ENCODE peak calls at places on chromosomes 2 and 18, in eight cellular contexts. F is thoracic aorta, P is body of pancreas, L is heart left ventricle, X is astrocyte, S is psoas muscle, T is K562, B is pancreas. R is an unnamed sample.

GRCh38 chr2:8893474-8893873 is 56.1 kb upstream of the KIDINS220 start:
- DNase-seq in F (no peak), P (no peak), L (no peak), X (no peak), S (no peak), T (no peak), B (no peak), R (no peak)

GRCh38 chr2:1886405-1886992 is 142.2 kb upstream of the PXDN start:
- DNase-seq in F (no peak), P (peak), L (peak), X (peak), S (no peak), T (peak), B (peak), R (peak)

GRCh38 chr2:66279024-66279423 is 155.9 kb upstream of the MEIS1 start:
- DNase-seq in F (no peak), P (no peak), L (no peak), X (no peak), S (no peak), T (no peak), B (no peak), R (no peak)

GRCh38 chr2:106294182-106294581 is 100.1 kb upstream of the UXS1 start:
- DNase-seq in F (no peak), P (no peak), L (no peak), X (no peak), S (no peak), T (no peak), B (no peak), R (no peak)

GRCh38 chr2:188316354-188316753 is 24.7 kb downstream of the GULP1 start:
- DNase-seq in F (no peak), P (no peak), L (no peak), X (no peak), S (no peak), T (no peak), B (no peak), R (no peak)

GRCh38 chr2:155836439-155836838 is 496.1 kb downstream of the NR4A2 start:
- DNase-seq in F (no peak), P (no peak), L (no peak), X (no peak), S (no peak), T (no peak), B (no peak), R (no peak)

GRCh38 chr2:239550336-239550735 is 149.5 kb upstream of the HDAC4 start:
- DNase-seq in F (no peak), P (no peak), L (no peak), X (no peak), S (no peak), T (no peak), B (no peak), R (no peak)

GRCh38 chr2:45194611-45195010 is 185.4 kb upstream of the SIX2 start:
- DNase-seq in F (no peak), P (no peak), L (no peak), X (no peak), S (no peak), T (no peak), B (no peak), R (no peak)

GRCh38 chr2:58045580-58046334 is 849 bp upstream of the VRK2 start:
- DNase-seq in F (no peak), P (no peak), L (no peak), X (no peak), S (peak), T (no peak), B (no peak), R (no peak)

GRCh38 chr2:33068261-33068660 is 121.5 kb downstream of the LTBP1 start:
- DNase-seq in F (no peak), P (no peak), L (no peak), X (peak), S (no peak), T (no peak), B (no peak), R (no peak)

GRCh38 chr2:60707750-60708371 is 48.2 kb upstream of the PAPOLG start:
- DNase-seq in F (no peak), P (no peak), L (no peak), X (peak), S (no peak), T (peak), B (no peak), R (no peak)

GRCh38 chr2:52220393-52220792 is 1188.5 kb upstream of the NRXN1 start:
- DNase-seq in F (no peak), P (peak), L (no peak), X (no peak), S (no peak), T (no peak), B (no peak), R (no peak)

GRCh38 chr2:151437630-151438029 is 27.9 kb downstream of the RIF1 start:
- DNase-seq in F (no peak), P (no peak), L (no peak), X (no peak), S (no peak), T (no peak), B (no peak), R (no peak)

GRCh38 chr2:234410526-234410925 is 86.4 kb downstream of the ARL4C start:
- DNase-seq in F (no peak), P (no peak), L (no peak), X (no peak), S (no peak), T (no peak), B (no peak), R (no peak)

GRCh38 chr2:226489765-226490164 is 309.9 kb downstream of the IRS1 start:
- DNase-seq in F (no peak), P (no peak), L (no peak), X (peak), S (no peak), T (no peak), B (no peak), R (no peak)

GRCh38 chr2:189267925-189268579 is 88.5 kb upstream of the COL5A2 start:
- DNase-seq in F (no peak), P (no peak), L (no peak), X (peak), S (no peak), T (no peak), B (no peak), R (no peak)

GRCh38 chr2:205800804-205801203 is 118.5 kb downstream of the NRP2 start:
- DNase-seq in F (no peak), P (peak), L (peak), X (peak), S (no peak), T (no peak), B (peak), R (no peak)

GRCh38 chr2:185990861-185991525 is 252.4 kb downstream of the FSIP2 start:
- DNase-seq in F (no peak), P (no peak), L (no peak), X (peak), S (no peak), T (no peak), B (no peak), R (no peak)

GRCh38 chr18:24031318-24031717 is 16.8 kb downstream of the TTC39C start:
- DNase-seq in F (no peak), P (no peak), L (no peak), X (no peak), S (no peak), T (no peak), B (no peak), R (no peak)

GRCh38 chr2:120818441-120818920 is 82.8 kb downstream of the GLI2 start:
- DNase-seq in F (no peak), P (peak), L (no peak), X (peak), S (peak), T (no peak), B (peak), R (no peak)

GRCh38 chr2:12616456-12617163 is 100.1 kb upstream of the TRIB2 start:
- DNase-seq in F (no peak), P (no peak), L (no peak), X (no peak), S (no peak), T (no peak), B (no peak), R (no peak)

GRCh38 chr2:16179701-16180402 is 239.5 kb downstream of the MYCN start:
- DNase-seq in F (no peak), P (no peak), L (no peak), X (no peak), S (no peak), T (no peak), B (no peak), R (no peak)

GRCh38 chr2:179842498-179843153 is 18.8 kb downstream of the ZNF385B start:
- DNase-seq in F (no peak), P (no peak), L (no peak), X (no peak), S (no peak), T (peak), B (no peak), R (no peak)

GRCh38 chr2:239309398-239310245 is 91.2 kb downstream of the HDAC4 start:
- DNase-seq in F (no peak), P (no peak), L (no peak), X (no peak), S (peak), T (no peak), B (peak), R (no peak)

GRCh38 chr18:79451237-79452125 is 55.8 kb downstream of the NFATC1 start:
- DNase-seq in F (no peak), P (no peak), L (no peak), X (no peak), S (no peak), T (no peak), B (no peak), R (no peak)

GRCh38 chr2:96531366-96531765 is 5.2 kb upstream of the ARID5A start:
- DNase-seq in F (no peak), P (no peak), L (no peak), X (no peak), S (peak), T (no peak), B (no peak), R (no peak)

GRCh38 chr18:2486426-2486825 is 84.9 kb downstream of the METTL4 start:
- DNase-seq in F (no peak), P (no peak), L (no peak), X (no peak), S (no peak), T (no peak), B (no peak), R (no peak)

GRCh38 chr2:201758873-201759272 is 21.9 kb downstream of the ALS2 start:
- DNase-seq in F (no peak), P (no peak), L (no peak), X (no peak), S (no peak), T (no peak), B (no peak), R (no peak)

GRCh38 chr2:29053223-29053622 is 21.1 kb downstream of the PCARE start:
- DNase-seq in F (no peak), P (no peak), L (no peak), X (no peak), S (no peak), T (no peak), B (no peak), R (no peak)

GRCh38 chr2:205103699-205104098 is 558.4 kb downstream of the PARD3B start:
- DNase-seq in F (no peak), P (no peak), L (no peak), X (no peak), S (no peak), T (no peak), B (no peak), R (no peak)

GRCh38 chr2:201735486-201735885 is 37.0 kb upstream of the MPP4 start:
- DNase-seq in F (no peak), P (no peak), L (no peak), X (no peak), S (no peak), T (no peak), B (no peak), R (no peak)

GRCh38 chr2:18690342-18690741 is 101.0 kb upstream of the NT5C1B start:
- DNase-seq in F (no peak), P (no peak), L (no peak), X (no peak), S (no peak), T (no peak), B (no peak), R (no peak)

GRCh38 chr2:173205375-173205774 is 129.7 kb downstream of the MAP3K20 start:
- DNase-seq in F (peak), P (peak), L (peak), X (no peak), S (peak), T (no peak), B (no peak), R (peak)

GRCh38 chr18:78010363-78010762 is 760.7 kb downstream of the GALR1 start:
- DNase-seq in F (no peak), P (no peak), L (no peak), X (no peak), S (no peak), T (no peak), B (no peak), R (no peak)

GRCh38 chr2:105789745-105790466 is 45.2 kb downstream of the NCK2 start:
- DNase-seq in F (peak), P (no peak), L (peak), X (peak), S (peak), T (no peak), B (no peak), R (no peak)

GRCh38 chr2:88042476-88042875 is 13.1 kb downstream of the KRCC1 start:
- DNase-seq in F (no peak), P (no peak), L (no peak), X (no peak), S (no peak), T (no peak), B (no peak), R (no peak)
- H3K27ac ChIP-seq in F (no peak), P (no peak), L (no peak), X (no peak), S (no peak), T (no peak), B (no peak), R (no peak)

GRCh38 chr2:229346801-229347540 is 75.9 kb upstream of the PID1 start:
- DNase-seq in F (no peak), P (no peak), L (no peak), X (peak), S (no peak), T (no peak), B (no peak), R (no peak)

GRCh38 chr2:229340086-229340760 is 69.1 kb upstream of the PID1 start:
- DNase-seq in F (no peak), P (no peak), L (no peak), X (peak), S (no peak), T (no peak), B (no peak), R (no peak)

GRCh38 chr2:229342376-229342775 is 71.3 kb upstream of the PID1 start:
- DNase-seq in F (no peak), P (peak), L (peak), X (no peak), S (peak), T (peak), B (no peak), R (peak)

GRCh38 chr2:229343661-229344060 is 72.6 kb upstream of the PID1 start:
- DNase-seq in F (no peak), P (no peak), L (no peak), X (no peak), S (no peak), T (no peak), B (no peak), R (no peak)

DNA sequence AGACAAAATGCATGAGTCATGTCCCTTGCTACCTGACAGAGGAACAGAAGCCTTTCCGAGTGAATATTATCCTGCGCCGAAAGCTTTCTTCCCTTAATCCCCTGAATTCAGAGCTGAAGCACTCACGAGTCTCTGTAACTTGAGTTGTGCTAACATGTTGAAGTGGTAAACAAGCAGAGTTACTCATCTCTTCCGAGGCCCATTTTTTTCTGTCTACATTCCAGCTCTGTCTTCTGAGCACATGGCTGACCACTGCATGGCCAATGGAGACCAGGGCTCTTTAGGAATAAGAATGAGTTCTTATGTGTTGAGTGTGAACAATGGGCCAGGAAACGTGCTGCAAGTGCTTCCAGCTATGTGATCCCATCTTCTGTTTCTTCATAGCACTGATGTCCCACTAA is 73.1 kb upstream of the PID1 start:
- DNase-seq in F (no peak), P (no peak), L (no peak), X (peak), S (no peak), T (no peak), B (no peak), R (no peak)
- H3K27ac ChIP-seq in F (no peak), P (no peak), L (no peak), X (no peak), S (no peak), T (no peak), B (no peak), R (no peak)

GRCh38 chr18:21484851-21485636 is 115.5 kb downstream of the ESCO1 start:
- DNase-seq in F (no peak), P (no peak), L (no peak), X (peak), S (no peak), T (peak), B (no peak), R (no peak)
- H3K27ac ChIP-seq in F (no peak), P (no peak), L (no peak), X (peak), S (peak), T (no peak), B (no peak), R (no peak)

DNA sequence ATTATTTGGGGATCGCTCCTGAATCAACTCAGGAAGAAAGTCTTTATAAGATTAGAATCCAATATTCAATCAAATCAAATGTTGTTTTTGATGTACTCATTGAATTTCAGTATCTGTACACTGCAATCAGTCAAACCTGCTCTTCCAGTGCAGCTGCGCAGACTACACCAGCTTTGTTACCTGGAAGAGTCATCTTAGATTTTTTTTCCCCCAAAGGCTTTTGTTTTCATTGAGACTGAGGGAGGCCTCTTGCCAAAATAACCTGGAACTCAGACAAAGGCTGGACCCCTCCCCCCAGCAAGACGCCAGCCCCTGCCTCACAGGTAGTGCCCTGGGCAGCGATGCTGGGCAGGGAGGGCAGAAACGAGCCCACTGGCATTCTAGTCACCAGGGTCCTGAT is 74.8 kb downstream of the ARHGEF4 start:
- DNase-seq in F (no peak), P (no peak), L (no peak), X (no peak), S (no peak), T (no peak), B (no peak), R (no peak)
- H3K27ac ChIP-seq in F (no peak), P (no peak), L (no peak), X (no peak), S (no peak), T (no peak), B (no peak), R (no peak)

GRCh38 chr2:55102056-55102812 is 52.0 kb upstream of the RTN4 start:
- DNase-seq in F (no peak), P (no peak), L (no peak), X (peak), S (no peak), T (no peak), B (no peak), R (no peak)
- H3K27ac ChIP-seq in F (peak), P (peak), L (peak), X (peak), S (peak), T (no peak), B (no peak), R (no peak)

DNA sequence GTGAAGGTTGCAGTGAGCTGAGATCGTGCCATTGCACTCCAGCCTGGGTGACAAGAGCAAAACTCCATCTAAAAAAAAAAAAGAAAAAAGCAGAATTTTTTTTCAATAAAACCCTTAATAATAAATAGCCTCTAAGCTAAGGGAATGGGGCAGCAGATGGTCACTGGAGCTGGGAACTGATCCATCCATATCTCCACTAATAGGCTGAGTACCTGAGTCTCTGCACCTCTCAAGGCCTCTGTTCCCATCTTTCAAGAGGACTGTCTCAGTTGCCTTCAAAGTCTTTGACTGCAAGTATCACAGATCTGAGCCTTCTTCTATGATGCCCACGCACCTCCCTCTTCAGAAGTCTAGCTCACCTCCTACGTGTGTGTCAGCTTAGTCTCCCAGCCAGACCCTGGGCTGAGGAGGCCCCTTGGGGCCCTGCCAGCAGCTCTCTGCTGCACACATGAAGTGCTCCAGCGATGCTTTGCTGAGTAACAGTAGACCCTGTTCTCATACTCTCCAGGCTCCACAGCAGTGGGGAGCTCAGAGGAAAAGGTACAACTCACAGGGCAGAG is 32.9 kb downstream of the ST8SIA5 start:
- DNase-seq in F (no peak), P (no peak), L (no peak), X (peak), S (no peak), T (no peak), B (no peak), R (no peak)
- H3K27ac ChIP-seq in F (no peak), P (no peak), L (no peak), X (no peak), S (no peak), T (no peak), B (no peak), R (no peak)

DNA sequence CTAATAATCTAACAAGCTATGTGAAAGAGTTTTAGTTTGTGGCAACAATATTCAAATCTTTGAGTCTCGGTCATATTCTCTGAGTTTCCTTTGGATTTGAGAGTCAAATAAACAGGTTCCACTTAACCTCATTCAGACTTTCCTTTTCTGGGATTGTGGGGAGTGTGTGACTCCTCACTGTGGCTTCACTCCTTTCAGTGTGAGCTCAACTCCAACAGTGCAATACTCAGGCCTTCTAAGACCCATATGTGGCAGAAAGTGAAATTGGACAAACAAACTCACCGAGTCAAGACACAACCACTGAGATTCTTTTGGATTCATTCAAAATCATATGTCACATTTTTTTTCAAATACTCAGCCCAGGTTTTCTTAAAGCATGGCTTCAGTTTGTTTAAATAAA is 25.4 kb downstream of the SLC9A4 start:
- DNase-seq in F (no peak), P (no peak), L (no peak), X (no peak), S (no peak), T (no peak), B (no peak), R (no peak)
- H3K27ac ChIP-seq in F (no peak), P (no peak), L (no peak), X (no peak), S (no peak), T (no peak), B (no peak), R (no peak)

DNA sequence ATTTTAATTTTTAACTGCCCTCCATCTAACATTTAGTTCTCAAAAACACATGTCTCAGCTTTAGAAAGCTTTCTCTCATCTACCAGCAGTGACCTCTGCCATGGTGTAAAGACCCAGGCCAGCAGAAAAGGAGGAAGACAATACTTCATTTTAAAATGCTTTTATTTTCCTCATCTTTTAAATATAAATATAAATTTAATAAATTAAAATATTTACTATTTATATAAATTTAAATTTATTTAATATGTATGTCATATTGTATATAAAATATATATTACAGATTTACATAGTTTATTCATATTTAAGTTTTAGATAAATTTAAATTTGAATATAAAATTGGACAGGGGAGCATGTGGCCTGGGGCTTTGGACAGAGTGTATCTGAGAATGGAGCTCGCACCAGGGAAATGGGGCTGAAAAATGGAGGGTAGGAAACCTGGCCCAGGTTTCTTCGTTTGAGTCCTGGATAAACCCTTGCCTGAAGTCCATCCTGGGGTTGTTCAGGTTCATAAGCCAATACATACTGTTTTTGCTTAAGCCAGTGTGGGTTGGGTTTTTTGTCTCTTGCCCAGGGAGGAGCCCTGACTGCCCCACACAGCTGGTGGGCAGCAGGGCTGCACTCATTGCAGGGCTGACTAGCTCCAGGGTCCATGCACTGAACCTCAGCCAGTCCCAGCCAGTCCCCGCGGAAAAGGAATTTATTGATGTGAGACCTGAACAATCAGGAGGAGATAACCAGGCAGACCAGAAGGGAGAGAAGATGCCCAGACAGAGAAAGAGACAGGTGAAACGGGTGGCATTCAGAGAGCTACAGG is 77.3 kb upstream of the LAPTM4A start:
- DNase-seq in F (no peak), P (no peak), L (no peak), X (no peak), S (no peak), T (no peak), B (no peak), R (no peak)
- H3K27ac ChIP-seq in F (no peak), P (peak), L (no peak), X (no peak), S (no peak), T (no peak), B (peak), R (no peak)

R was measured in substantia nigra.